ENCODE peak calls at places on chromosomes 2 and 18, in four cellular contexts. One of them, this sample, is unnamed.

GRCh38 chr18:58223717-58224424 is 179.8 kb downstream of the NEDD4L start:
- DNase-seq in stomach: peak; percentile 85
- DNase-seq in HepG2: peak; percentile 81
- DNase-seq in Peyer's patch: peak; percentile 72
- DNase-seq in this sample: peak; percentile 90

GRCh38 chr2:18435425-18436037 is 124.9 kb downstream of the RDH14 start:
- DNase-seq in stomach: no peak
- DNase-seq in HepG2: peak; percentile 58
- DNase-seq in Peyer's patch: no peak
- DNase-seq in this sample: no peak

GRCh38 chr2:160602073-160602472 is 108.5 kb upstream of the RBMS1 start:
- DNase-seq in stomach: no peak
- DNase-seq in Peyer's patch: no peak
- DNase-seq in HepG2: peak; percentile 28
- DNase-seq in this sample: no peak

GRCh38 chr2:190835303-190835930 is 45.2 kb upstream of the GLS start:
- DNase-seq in Peyer's patch: no peak
- DNase-seq in HepG2: no peak
- DNase-seq in stomach: no peak
- DNase-seq in this sample: peak; percentile 72

GRCh38 chr18:12254820-12255511 is 805 bp downstream of the CIDEA start:
- DNase-seq in Peyer's patch: no peak
- DNase-seq in HepG2: no peak
- DNase-seq in stomach: no peak
- DNase-seq in this sample: peak; percentile 36

GRCh38 chr18:55781481-55781957 is 193.5 kb upstream of the TCF4 start:
- DNase-seq in HepG2: no peak
- DNase-seq in stomach: no peak
- DNase-seq in Peyer's patch: no peak
- DNase-seq in this sample: no peak

GRCh38 chr2:239715202-239715601 is 309.9 kb downstream of the NDUFA10 start:
- DNase-seq in HepG2: no peak
- DNase-seq in Peyer's patch: peak; percentile 28
- DNase-seq in stomach: no peak
- DNase-seq in this sample: no peak

GRCh38 chr18:58578321-58578720 is 50.6 kb downstream of the ALPK2 start:
- DNase-seq in Peyer's patch: no peak
- DNase-seq in stomach: no peak
- DNase-seq in HepG2: no peak
- DNase-seq in this sample: no peak

GRCh38 chr2:177763532-177764265 is 308.9 kb downstream of the PDE11A start:
- DNase-seq in HepG2: peak; percentile 70
- DNase-seq in stomach: peak; percentile 79
- DNase-seq in Peyer's patch: peak; percentile 70
- DNase-seq in this sample: no peak

GRCh38 chr2:237744613-237745249 is 53.8 kb upstream of the RBM44 start:
- DNase-seq in HepG2: peak; percentile 62
- DNase-seq in stomach: peak; percentile 83
- DNase-seq in Peyer's patch: peak; percentile 87
- DNase-seq in this sample: peak; percentile 19

GRCh38 chr2:1910562-1911256 is 166.4 kb upstream of the PXDN start:
- DNase-seq in stomach: no peak
- DNase-seq in HepG2: no peak
- DNase-seq in Peyer's patch: no peak
- DNase-seq in this sample: no peak

GRCh38 chr18:4068552-4069158 is 386.5 kb downstream of the DLGAP1 start:
- DNase-seq in stomach: no peak
- DNase-seq in HepG2: peak; percentile 34
- DNase-seq in Peyer's patch: no peak
- DNase-seq in this sample: peak; percentile 38

GRCh38 chr2:178271629-178272333 is 77.5 kb downstream of the OSBPL6 start:
- DNase-seq in Peyer's patch: no peak
- DNase-seq in stomach: no peak
- DNase-seq in HepG2: no peak
- DNase-seq in this sample: peak; percentile 68

DNA sequence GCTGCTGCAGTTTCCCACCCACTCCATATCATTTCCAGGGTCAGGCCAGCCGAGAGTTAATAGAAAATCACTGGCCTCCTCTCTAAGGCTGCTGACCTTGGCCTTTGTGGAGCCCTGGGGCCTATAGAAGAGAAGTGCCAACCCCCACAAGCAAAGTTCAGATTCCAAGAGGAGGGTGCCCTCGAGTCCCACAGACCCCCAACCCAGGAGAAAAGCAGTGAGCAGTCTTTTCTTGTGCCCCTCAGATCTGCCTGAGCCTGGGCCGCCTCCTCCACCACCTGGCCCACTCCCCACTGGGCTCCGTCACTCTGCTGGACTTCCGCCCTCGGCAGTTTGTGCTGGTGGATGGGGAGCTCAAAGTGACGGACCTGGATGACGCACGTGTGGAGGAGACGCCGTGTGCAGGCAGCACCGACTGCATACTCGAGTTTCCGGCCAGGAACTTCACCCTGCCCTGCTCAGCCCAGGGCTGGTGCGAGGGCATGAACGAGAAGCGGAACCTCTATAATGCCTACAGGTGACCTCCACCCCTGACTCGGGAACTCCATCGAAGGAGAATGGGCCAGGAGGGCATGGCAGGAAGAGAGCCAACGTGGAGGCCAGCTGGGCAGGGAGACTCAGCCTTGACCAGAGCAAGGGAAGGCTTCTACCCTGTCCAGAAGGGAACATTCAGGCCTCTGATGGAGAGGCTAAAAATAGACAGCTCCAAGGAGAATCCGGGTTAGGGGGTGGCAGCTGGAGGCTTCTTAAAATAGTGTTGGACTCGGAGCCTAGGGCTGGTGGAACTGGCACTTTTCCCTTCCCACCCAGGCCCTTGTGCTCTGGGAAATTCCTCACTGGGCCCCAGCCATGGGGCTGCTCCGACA is 6.2 kb downstream of the PKDCC start:
- DNase-seq in HepG2: peak; percentile 55
- DNase-seq in stomach: no peak
- DNase-seq in Peyer's patch: peak; percentile 85
- DNase-seq in this sample: no peak
- H3K4me1 ChIP-seq in HepG2: peaks cover 91% of the 10 kb centered on the region
- H3K4me1 ChIP-seq in stomach: peaks cover 55% of the 10 kb centered on the region
- H3K4me1 ChIP-seq in Peyer's patch: peaks cover 21% of the 10 kb centered on the region
- H3K4me1 ChIP-seq in this sample: no peaks in the 10 kb centered on the region

GRCh38 chr2:126643972-126644371 is 12.0 kb upstream of the GYPC start:
- DNase-seq in Peyer's patch: no peak
- DNase-seq in HepG2: no peak
- DNase-seq in stomach: no peak
- DNase-seq in this sample: no peak

GRCh38 chr2:126642031-126642430 is 13.9 kb upstream of the GYPC start:
- DNase-seq in HepG2: no peak
- DNase-seq in stomach: no peak
- DNase-seq in Peyer's patch: no peak
- DNase-seq in this sample: no peak

GRCh38 chr2:126645211-126645618 is 10.7 kb upstream of the GYPC start:
- DNase-seq in Peyer's patch: no peak
- DNase-seq in HepG2: no peak
- DNase-seq in stomach: no peak
- DNase-seq in this sample: no peak

GRCh38 chr2:126643431-126643830 is 12.5 kb upstream of the GYPC start:
- DNase-seq in HepG2: no peak
- DNase-seq in stomach: no peak
- DNase-seq in Peyer's patch: no peak
- DNase-seq in this sample: no peak

DNA sequence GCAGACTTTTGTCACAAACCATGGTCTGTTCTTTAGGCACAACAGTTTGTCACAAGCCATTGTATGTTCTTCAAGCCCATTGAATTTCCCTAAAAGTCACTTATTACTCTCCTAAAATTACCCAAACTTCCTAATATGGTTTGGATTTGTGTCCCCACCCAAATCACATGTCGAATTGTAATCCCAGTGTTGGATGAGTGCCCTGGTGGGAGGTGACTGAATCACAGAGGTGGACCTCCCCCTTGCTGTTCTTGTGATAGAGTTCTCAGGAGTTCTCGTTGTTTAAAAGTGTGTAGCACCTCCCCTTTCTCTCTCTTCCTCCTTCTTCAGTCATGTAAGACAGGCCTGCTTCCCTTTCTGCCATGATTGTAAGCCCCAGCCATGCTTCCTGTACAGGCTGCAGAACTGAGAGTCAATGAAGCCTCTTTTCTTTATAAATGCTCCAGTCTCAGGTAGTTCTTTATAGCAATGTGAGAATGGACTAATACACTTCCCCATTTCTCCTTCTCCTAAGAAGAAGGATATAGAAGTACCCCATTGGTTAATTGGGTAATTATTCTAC is 11.2 kb upstream of the GYPC start:
- DNase-seq in HepG2: no peak
- DNase-seq in stomach: no peak
- DNase-seq in Peyer's patch: no peak
- DNase-seq in this sample: no peak
- TF ChIP-seq CTCF in HepG2: no peak
- TF ChIP-seq CTCF in stomach: no peak
- TF ChIP-seq CTCF in Peyer's patch: no peak
- TF ChIP-seq CTCF in this sample: no peak

GRCh38 chr18:78984941-78985784 is 5.5 kb downstream of the SALL3 start:
- DNase-seq in Peyer's patch: peak; percentile 32
- DNase-seq in stomach: no peak
- DNase-seq in HepG2: peak; percentile 33
- DNase-seq in this sample: no peak
- H3K4me1 ChIP-seq in Peyer's patch: no peaks in the 10 kb centered on the region
- H3K4me1 ChIP-seq in stomach: peaks cover 10% of the 10 kb centered on the region
- H3K4me1 ChIP-seq in HepG2: no peaks in the 10 kb centered on the region
- H3K4me1 ChIP-seq in this sample: no peaks in the 10 kb centered on the region

DNA sequence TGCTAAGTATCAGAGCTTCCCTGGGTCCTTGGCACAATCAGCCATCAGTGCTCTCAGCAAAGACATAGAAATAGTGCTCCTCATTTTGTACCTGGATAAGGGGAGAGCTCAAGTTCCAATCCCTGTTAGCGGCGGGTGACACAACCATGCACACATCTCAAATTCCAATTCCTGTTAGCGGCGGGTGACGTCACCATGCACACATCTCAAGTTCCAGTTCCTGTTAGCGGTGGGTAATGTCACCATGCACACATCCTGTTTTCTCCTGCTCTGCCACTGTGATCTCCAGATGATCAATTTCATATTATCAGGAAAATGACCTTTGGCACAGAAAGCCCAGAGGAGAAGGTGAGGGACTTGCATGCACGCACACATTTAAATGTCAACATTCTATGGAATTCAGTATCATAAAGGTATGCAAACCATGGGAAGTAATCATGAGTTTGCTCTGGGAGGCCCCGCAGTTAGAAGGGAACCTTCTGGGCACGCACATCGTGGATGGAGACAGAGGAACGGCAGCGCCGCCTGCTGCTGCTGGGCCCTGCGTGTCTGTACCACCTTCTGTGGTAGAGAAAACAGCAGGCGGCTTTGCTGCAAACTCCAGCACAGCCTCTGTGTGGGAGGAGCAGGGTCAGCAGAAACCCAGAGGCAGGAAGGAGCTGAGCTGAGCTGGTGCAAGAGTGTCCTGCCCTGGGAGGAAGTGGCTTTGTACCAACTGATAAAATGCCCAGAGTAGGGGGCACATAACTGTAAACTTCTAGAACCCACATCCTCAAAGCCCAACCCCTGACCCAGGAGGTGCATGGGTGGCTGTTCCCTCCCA is 77.8 kb downstream of the MBP start:
- DNase-seq in HepG2: peak; percentile 87
- DNase-seq in Peyer's patch: peak; percentile 82
- DNase-seq in stomach: peak; percentile 82
- DNase-seq in this sample: no peak
- TF ChIP-seq CTCF in HepG2: peak; percentile 93
- TF ChIP-seq CTCF in Peyer's patch: peak; percentile 63
- TF ChIP-seq CTCF in stomach: peak; percentile 64
- TF ChIP-seq CTCF in this sample: no peak

DNA sequence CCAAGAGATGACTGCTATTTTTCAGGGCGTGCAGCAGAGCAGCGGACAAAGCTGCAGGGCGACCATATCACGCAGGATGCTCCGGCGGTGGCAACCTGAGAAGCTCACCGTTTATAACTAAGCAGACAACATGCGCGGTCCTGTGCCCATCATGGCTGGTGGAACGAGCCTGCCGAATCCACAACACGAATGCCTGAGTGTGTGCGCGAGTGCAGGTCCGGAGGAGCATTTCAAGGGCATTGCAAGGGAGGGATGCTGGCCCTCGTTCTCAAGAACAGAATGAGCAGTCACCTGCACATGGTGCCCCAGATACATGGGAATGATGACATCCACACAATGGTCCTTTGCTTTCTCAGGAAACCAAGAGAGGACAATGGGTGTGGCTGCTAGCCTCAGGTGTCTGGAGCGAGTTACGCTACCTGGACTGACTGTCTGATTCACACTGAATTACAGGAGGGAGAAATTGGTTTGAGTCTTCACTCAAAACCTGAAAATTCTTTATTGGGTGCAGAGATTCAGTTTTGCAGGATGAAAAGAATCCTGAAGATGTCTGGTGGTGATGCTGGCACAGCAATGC is 39.8 kb downstream of the TBC1D8 start:
- DNase-seq in stomach: no peak
- DNase-seq in HepG2: no peak
- DNase-seq in Peyer's patch: no peak
- DNase-seq in this sample: no peak
- H3K4me1 ChIP-seq in stomach: peaks cover 73% of the 10 kb centered on the region
- H3K4me1 ChIP-seq in HepG2: peaks cover 97% of the 10 kb centered on the region
- H3K4me1 ChIP-seq in Peyer's patch: no peaks in the 10 kb centered on the region
- H3K4me1 ChIP-seq in this sample: peaks cover 23% of the 10 kb centered on the region